ENCODE peak calls at places on chromosomes 16 and 17, in seven cellular contexts. X is thoracic aorta, B is AG09309, M is HL-60, J is fibroblast of lung, A is tibial nerve, K is GM20000. R is an unnamed sample.

GRCh38 chr17:17690156-17690737 is 9.0 kb downstream of the RAI1 start:
- DNase-seq in X (no peak), B (no peak), M (no peak), J (no peak), A (no peak), K (no peak), R (no peak)

GRCh38 chr17:73657473-73658116 is 13.3 kb upstream of the SDK2 start:
- DNase-seq in X (no peak), B (no peak), M (no peak), J (peak; percentile 57), A (peak; percentile 28), K (no peak), R (no peak)

GRCh38 chr16:84137287-84137686 is 7.7 kb downstream of the HSDL1 start:
- DNase-seq in X (no peak), B (no peak), M (no peak), J (no peak), A (no peak), K (no peak), R (no peak)

GRCh38 chr17:74153821-74154430 is 49.6 kb upstream of the RPL38 start:
- DNase-seq in X (no peak), B (no peak), M (no peak), J (no peak), A (no peak), K (no peak), R (no peak)

GRCh38 chr16:83158320-83158957 is 531.7 kb downstream of the CDH13 start:
- DNase-seq in X (no peak), B (no peak), M (no peak), J (no peak), A (no peak), K (no peak), R (no peak)

GRCh38 chr16:77584205-77584859 is 138.0 kb upstream of the NUDT7 start:
- DNase-seq in X (no peak), B (peak; percentile 20), M (peak; percentile 14), J (peak; percentile 83), A (peak; percentile 64), K (peak; percentile 39), R (peak; percentile 70)

GRCh38 chr17:80095038-80095843 is 6.1 kb upstream of the GAA start:
- DNase-seq in X (no peak), B (no peak), M (no peak), J (no peak), A (no peak), K (no peak), R (peak; percentile 24)

GRCh38 chr17:21010705-21011596 is 31.9 kb downstream of the USP22 start:
- DNase-seq in X (no peak), B (no peak), M (no peak), J (no peak), A (no peak), K (no peak), R (no peak)

GRCh38 chr16:8590161-8590688 is at the start of gene TMEM114:
- DNase-seq in X (no peak), B (no peak), M (no peak), J (no peak), A (no peak), K (no peak), R (no peak)

GRCh38 chr17:66310528-66311148 is 8.2 kb downstream of the PRKCA start:
- DNase-seq in X (no peak), B (no peak), M (no peak), J (no peak), A (no peak), K (no peak), R (no peak)
- TF ChIP-seq CTCF in X (no peak), B (no peak), M (no peak), J (peak; percentile 9), A (no peak), K (no peak), R (no peak)

DNA sequence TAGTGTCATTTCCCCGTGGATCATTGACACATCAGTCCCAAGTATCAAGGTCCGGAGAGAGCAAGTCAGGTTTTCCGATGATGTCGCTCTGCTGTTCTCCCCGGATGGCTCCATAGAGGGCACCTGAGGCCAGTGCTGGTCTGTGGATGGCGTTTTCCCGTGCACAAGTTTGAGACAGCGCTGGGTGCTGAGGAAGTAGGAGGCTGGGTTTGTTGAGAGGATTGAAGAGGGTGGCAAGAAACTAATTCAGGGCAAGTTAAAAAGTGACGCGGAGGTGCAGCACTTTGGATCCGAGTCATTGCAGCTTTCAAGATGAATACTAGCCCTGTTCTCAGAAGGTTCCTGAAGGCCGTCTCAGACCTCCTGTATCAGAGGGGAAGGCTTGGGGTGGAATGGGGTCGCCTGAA is 7.7 kb downstream of the NUBP1 start:
- DNase-seq in X (no peak), B (no peak), M (no peak), J (no peak), A (no peak), K (peak; percentile 42), R (no peak)
- TF ChIP-seq CTCF in X (no peak), B (no peak), M (no peak), J (no peak), A (no peak), K (no peak), R (no peak)

GRCh38 chr17:62392908-62393307 is 12.6 kb downstream of the EFCAB3 start:
- DNase-seq in X (no peak), B (no peak), M (no peak), J (no peak), A (no peak), K (no peak), R (no peak)
- TF ChIP-seq CTCF in X (no peak), B (no peak), M (no peak), J (no peak), A (no peak), K (no peak), R (no peak)

GRCh38 chr17:41865596-41865893 is 322 bp upstream of the KLHL11 start:
- DNase-seq in X (no peak), B (no peak), M (no peak), J (no peak), A (no peak), K (no peak), R (no peak)
- TF ChIP-seq CTCF in X (no peak), B (no peak), M (no peak), J (no peak), A (no peak), K (no peak), R (no peak)

GRCh38 chr16:49352923-49353322 is 20.7 kb upstream of the C16orf78 start:
- DNase-seq in X (no peak), B (no peak), M (no peak), J (no peak), A (no peak), K (no peak), R (no peak)
- TF ChIP-seq CTCF in X (no peak), B (peak; percentile 38), M (no peak), J (peak; percentile 19), A (no peak), K (no peak), R (no peak)

GRCh38 chr17:28763804-28764266 is 20.0 kb downstream of the TRAF4 start:
- DNase-seq in X (peak; percentile 78), B (peak; percentile 40), M (no peak), J (peak; percentile 85), A (peak; percentile 99), K (peak; percentile 72), R (peak; percentile 71)
- TF ChIP-seq CTCF in X (peak; percentile 87), B (peak; percentile 78), M (peak; percentile 92), J (peak; percentile 89), A (peak; percentile 86), K (peak; percentile 47), R (peak; percentile 99)

GRCh38 chr17:4935650-4936049 is 3.6 kb downstream of the GP1BA start:
- DNase-seq in X (no peak), B (no peak), M (no peak), J (no peak), A (no peak), K (no peak), R (no peak)

GRCh38 chr17:4933646-4934045 is 1.6 kb downstream of the GP1BA start:
- DNase-seq in X (no peak), B (no peak), M (no peak), J (no peak), A (no peak), K (no peak), R (no peak)

GRCh38 chr17:4932756-4933155 is 679 bp downstream of the GP1BA start:
- DNase-seq in X (no peak), B (no peak), M (no peak), J (no peak), A (no peak), K (no peak), R (no peak)

GRCh38 chr17:4936436-4936835 is 3.4 kb downstream of the SLC25A11 start:
- DNase-seq in X (no peak), B (no peak), M (no peak), J (no peak), A (no peak), K (no peak), R (no peak)

GRCh38 chr17:4934173-4934979 is 2.3 kb downstream of the GP1BA start:
- DNase-seq in X (no peak), B (no peak), M (no peak), J (peak; percentile 39), A (no peak), K (peak; percentile 67), R (no peak)
- TF ChIP-seq CTCF in X (no peak), B (peak; percentile 53), M (no peak), J (peak; percentile 48), A (no peak), K (peak; percentile 11), R (no peak)

GRCh38 chr16:62190426-62190825 is 154.2 kb upstream of the CDH8 start:
- DNase-seq in X (no peak), B (no peak), M (no peak), J (no peak), A (no peak), K (no peak), R (no peak)

DNA sequence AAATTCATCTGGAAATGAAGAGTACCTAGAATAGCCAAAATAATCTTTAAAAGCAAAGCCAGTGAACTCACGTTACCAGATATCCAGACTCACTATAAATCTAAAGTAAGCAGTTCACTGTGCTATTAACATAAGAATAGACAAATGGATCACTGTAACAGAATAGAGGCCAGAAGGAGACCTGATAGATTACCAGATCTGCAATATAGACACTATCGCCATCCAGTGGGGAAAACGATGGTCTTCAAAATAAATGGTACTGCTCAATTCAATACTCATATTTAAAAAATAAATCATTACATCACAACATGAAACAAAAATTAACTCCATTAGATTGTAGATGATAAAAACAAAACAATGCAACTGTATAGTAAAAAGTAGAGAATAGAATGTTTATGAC is 158.6 kb upstream of the CDH8 start:
- DNase-seq in X (no peak), B (no peak), M (no peak), J (no peak), A (no peak), K (no peak), R (no peak)
- TF ChIP-seq CTCF in X (no peak), B (peak; percentile 20), M (no peak), J (no peak), A (peak; percentile 7), K (no peak), R (no peak)

DNA sequence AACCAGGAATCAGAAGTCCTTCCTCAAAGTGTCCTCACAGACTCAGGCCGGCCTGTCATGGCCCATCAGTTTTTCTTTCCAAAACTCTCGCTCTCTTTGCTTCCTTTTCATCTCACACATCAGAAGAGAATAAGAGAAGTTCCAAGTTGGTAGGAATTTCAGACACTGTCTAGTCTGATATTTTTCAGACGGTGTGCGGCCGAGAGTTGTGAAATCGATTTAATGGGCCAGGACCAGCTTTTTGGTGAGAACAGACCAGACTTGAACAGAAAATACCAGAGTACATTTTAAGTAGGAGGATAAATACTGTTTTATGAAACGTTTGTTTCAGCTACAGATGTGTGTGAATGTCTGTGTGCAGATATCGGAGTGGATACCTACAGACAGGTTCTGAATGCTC is 24.8 kb upstream of the RCVRN start:
- DNase-seq in X (no peak), B (no peak), M (no peak), J (no peak), A (no peak), K (no peak), R (no peak)
- TF ChIP-seq CTCF in X (no peak), B (no peak), M (no peak), J (no peak), A (no peak), K (no peak), R (no peak)